ENCODE peak calls at places on chromosomes 4 and X, in six cellular contexts. One of them, this sample, is unnamed.

GRCh38 chrX:136768469-136769084 is 12.2 kb downstream of the ARHGEF6 start:
- DNase-seq in adrenal gland: peak
- DNase-seq in spleen: peak
- DNase-seq in tibial artery: peak
- DNase-seq in K562: peak
- DNase-seq in MM.1S: no peak
- DNase-seq in this sample: no peak

GRCh38 chrX:50638123-50638522 is 167.5 kb upstream of the DGKK start:
- DNase-seq in spleen: no peak
- DNase-seq in adrenal gland: peak
- DNase-seq in K562: no peak
- DNase-seq in MM.1S: no peak
- DNase-seq in tibial artery: no peak
- DNase-seq in this sample: no peak

GRCh38 chrX:122552291-122552800 is 631.7 kb upstream of the GRIA3 start:
- DNase-seq in K562: no peak
- DNase-seq in MM.1S: no peak
- DNase-seq in adrenal gland: no peak
- DNase-seq in spleen: no peak
- DNase-seq in tibial artery: no peak
- DNase-seq in this sample: no peak

GRCh38 chrX:18278448-18278847 is 57.8 kb upstream of the BEND2 start:
- DNase-seq in tibial artery: no peak
- DNase-seq in K562: no peak
- DNase-seq in spleen: no peak
- DNase-seq in MM.1S: no peak
- DNase-seq in adrenal gland: no peak
- DNase-seq in this sample: no peak

GRCh38 chrX:139890991-139891700 is 41.7 kb downstream of the ATP11C start:
- DNase-seq in spleen: no peak
- DNase-seq in MM.1S: no peak
- DNase-seq in K562: peak
- DNase-seq in tibial artery: no peak
- DNase-seq in adrenal gland: no peak
- DNase-seq in this sample: no peak

GRCh38 chr4:166502660-166503059 is 629.6 kb downstream of the TLL1 start:
- DNase-seq in MM.1S: no peak
- DNase-seq in K562: no peak
- DNase-seq in tibial artery: no peak
- DNase-seq in spleen: no peak
- DNase-seq in adrenal gland: no peak
- DNase-seq in this sample: no peak

GRCh38 chr4:175954685-175955084 is 111.0 kb upstream of the WDR17 start:
- DNase-seq in K562: no peak
- DNase-seq in spleen: no peak
- DNase-seq in adrenal gland: no peak
- DNase-seq in tibial artery: no peak
- DNase-seq in MM.1S: no peak
- DNase-seq in this sample: no peak

GRCh38 chr4:174828845-174829701 is at the start of gene GLRA3:
- DNase-seq in spleen: peak
- DNase-seq in tibial artery: no peak
- DNase-seq in adrenal gland: peak
- DNase-seq in MM.1S: peak
- DNase-seq in K562: peak
- DNase-seq in this sample: no peak

GRCh38 chr4:103934178-103934789 is 214.5 kb upstream of the TACR3 start:
- DNase-seq in tibial artery: no peak
- DNase-seq in spleen: no peak
- DNase-seq in K562: peak
- DNase-seq in MM.1S: peak
- DNase-seq in adrenal gland: peak
- DNase-seq in this sample: no peak

GRCh38 chr4:128309585-128309984 is 22.0 kb upstream of the PGRMC2 start:
- DNase-seq in MM.1S: no peak
- DNase-seq in spleen: no peak
- DNase-seq in adrenal gland: no peak
- DNase-seq in tibial artery: no peak
- DNase-seq in K562: no peak
- DNase-seq in this sample: no peak
- H3K27ac ChIP-seq in MM.1S: no peak
- H3K27ac ChIP-seq in spleen: no peak
- H3K27ac ChIP-seq in adrenal gland: peak
- H3K27ac ChIP-seq in tibial artery: no peak
- H3K27ac ChIP-seq in K562: no peak
- H3K27ac ChIP-seq in this sample: no peak

GRCh38 chr4:107600993-107601392 is 119.0 kb downstream of the PAPSS1 start:
- DNase-seq in K562: no peak
- DNase-seq in adrenal gland: no peak
- DNase-seq in tibial artery: no peak
- DNase-seq in spleen: no peak
- DNase-seq in MM.1S: no peak
- DNase-seq in this sample: no peak
- H3K27ac ChIP-seq in K562: no peak
- H3K27ac ChIP-seq in adrenal gland: no peak
- H3K27ac ChIP-seq in tibial artery: peak
- H3K27ac ChIP-seq in spleen: no peak
- H3K27ac ChIP-seq in MM.1S: no peak
- H3K27ac ChIP-seq in this sample: no peak

DNA sequence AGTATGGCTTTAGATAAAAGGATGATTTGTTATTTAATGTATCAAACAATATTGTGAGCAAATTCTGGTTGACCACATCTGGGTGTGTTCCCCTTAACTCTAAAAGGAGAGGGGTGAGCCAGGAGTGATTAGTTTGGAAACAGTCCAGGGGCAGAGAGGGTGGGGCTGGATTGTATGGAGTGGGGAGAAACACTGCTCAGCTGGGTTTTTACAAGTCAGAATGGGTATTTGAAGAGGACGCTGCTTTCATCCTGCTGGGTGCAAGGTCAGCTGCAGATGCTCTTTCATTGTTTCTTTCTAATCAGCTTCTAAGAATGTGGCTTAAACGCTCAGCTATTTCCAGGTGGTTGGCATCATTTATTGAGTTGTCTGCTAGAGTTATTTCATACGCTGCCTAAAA is 82.7 kb upstream of the LIMCH1 start:
- DNase-seq in K562: no peak
- DNase-seq in adrenal gland: peak
- DNase-seq in tibial artery: no peak
- DNase-seq in spleen: no peak
- DNase-seq in MM.1S: no peak
- DNase-seq in this sample: no peak
- H3K27ac ChIP-seq in K562: no peak
- H3K27ac ChIP-seq in adrenal gland: no peak
- H3K27ac ChIP-seq in tibial artery: no peak
- H3K27ac ChIP-seq in spleen: no peak
- H3K27ac ChIP-seq in MM.1S: no peak
- H3K27ac ChIP-seq in this sample: peak

GRCh38 chr4:124060261-124060918 is 652.1 kb downstream of the ANKRD50 start:
- DNase-seq in adrenal gland: peak
- DNase-seq in MM.1S: peak
- DNase-seq in spleen: no peak
- DNase-seq in tibial artery: peak
- DNase-seq in K562: no peak
- DNase-seq in this sample: no peak
- H3K27ac ChIP-seq in adrenal gland: peak
- H3K27ac ChIP-seq in MM.1S: peak
- H3K27ac ChIP-seq in spleen: peak
- H3K27ac ChIP-seq in tibial artery: peak
- H3K27ac ChIP-seq in K562: no peak
- H3K27ac ChIP-seq in this sample: no peak

DNA sequence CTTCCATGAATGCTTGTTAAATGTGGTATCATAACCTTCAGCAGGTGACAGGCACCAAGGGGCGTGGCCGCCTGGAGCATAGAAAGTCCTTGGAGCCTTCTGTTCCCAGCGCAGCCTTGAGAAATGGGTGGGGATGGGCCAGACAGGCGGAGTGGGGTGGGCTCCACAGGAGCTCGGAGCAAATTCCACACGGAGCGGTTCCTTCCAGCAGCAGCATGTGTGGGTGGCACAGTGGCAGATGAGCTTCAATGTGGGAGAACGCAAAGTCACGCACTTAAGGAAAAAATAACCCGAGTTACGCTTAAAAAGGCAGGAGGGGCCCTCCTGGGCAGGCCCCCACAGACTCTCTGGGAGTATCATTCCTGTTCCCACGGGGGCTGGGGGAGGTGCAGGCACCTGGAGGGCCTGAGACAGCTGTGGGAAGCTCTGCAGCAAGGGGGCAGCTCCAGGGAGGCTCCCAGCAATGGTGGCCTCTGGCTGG is 15.3 kb downstream of the TMEM271 start:
- DNase-seq in MM.1S: no peak
- DNase-seq in K562: no peak
- DNase-seq in tibial artery: no peak
- DNase-seq in spleen: no peak
- DNase-seq in adrenal gland: no peak
- DNase-seq in this sample: no peak
- H3K27ac ChIP-seq in MM.1S: no peak
- H3K27ac ChIP-seq in K562: no peak
- H3K27ac ChIP-seq in tibial artery: no peak
- H3K27ac ChIP-seq in spleen: no peak
- H3K27ac ChIP-seq in adrenal gland: no peak
- H3K27ac ChIP-seq in this sample: no peak

DNA sequence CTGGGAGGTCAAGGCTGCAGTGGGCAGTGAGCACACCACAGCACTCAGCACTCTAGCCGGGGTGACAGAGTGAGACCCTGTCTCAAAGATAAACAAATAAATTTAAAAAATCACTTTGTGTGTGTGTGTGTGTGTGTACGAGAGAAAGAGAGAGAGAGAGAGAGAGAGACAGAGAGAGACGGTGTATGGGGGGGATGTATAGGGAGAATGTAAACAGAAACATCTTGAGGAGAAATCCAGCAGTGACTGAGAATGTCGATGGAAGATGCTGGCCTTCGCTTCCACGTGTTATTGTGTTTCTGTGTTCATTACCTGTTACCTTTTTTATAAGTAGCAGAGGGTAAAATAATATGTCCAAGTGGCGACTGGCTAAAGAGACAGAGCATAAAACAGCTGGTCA is 23.6 kb upstream of the RBPJ start:
- DNase-seq in tibial artery: no peak
- DNase-seq in spleen: no peak
- DNase-seq in K562: no peak
- DNase-seq in MM.1S: no peak
- DNase-seq in adrenal gland: no peak
- DNase-seq in this sample: no peak
- H3K27ac ChIP-seq in tibial artery: no peak
- H3K27ac ChIP-seq in spleen: no peak
- H3K27ac ChIP-seq in K562: no peak
- H3K27ac ChIP-seq in MM.1S: no peak
- H3K27ac ChIP-seq in adrenal gland: no peak
- H3K27ac ChIP-seq in this sample: no peak

GRCh38 chr4:10983885-10984284 is 299.3 kb upstream of the CLNK start:
- DNase-seq in spleen: no peak
- DNase-seq in MM.1S: no peak
- DNase-seq in adrenal gland: no peak
- DNase-seq in tibial artery: no peak
- DNase-seq in K562: no peak
- DNase-seq in this sample: no peak
- H3K27ac ChIP-seq in spleen: no peak
- H3K27ac ChIP-seq in MM.1S: peak
- H3K27ac ChIP-seq in adrenal gland: no peak
- H3K27ac ChIP-seq in tibial artery: no peak
- H3K27ac ChIP-seq in K562: no peak
- H3K27ac ChIP-seq in this sample: no peak

GRCh38 chr4:119692001-119692400 is 63.4 kb upstream of the PDE5A start:
- DNase-seq in MM.1S: no peak
- DNase-seq in K562: no peak
- DNase-seq in adrenal gland: no peak
- DNase-seq in tibial artery: no peak
- DNase-seq in spleen: no peak
- DNase-seq in this sample: no peak

GRCh38 chr4:119697887-119698393 is 69.3 kb upstream of the PDE5A start:
- DNase-seq in MM.1S: no peak
- DNase-seq in tibial artery: no peak
- DNase-seq in spleen: no peak
- DNase-seq in adrenal gland: no peak
- DNase-seq in K562: no peak
- DNase-seq in this sample: no peak

GRCh38 chr4:119696963-119697362 is 68.4 kb upstream of the PDE5A start:
- DNase-seq in adrenal gland: no peak
- DNase-seq in tibial artery: no peak
- DNase-seq in MM.1S: no peak
- DNase-seq in spleen: no peak
- DNase-seq in K562: no peak
- DNase-seq in this sample: no peak

GRCh38 chr4:119693127-119693526 is 64.5 kb upstream of the PDE5A start:
- DNase-seq in MM.1S: no peak
- DNase-seq in K562: no peak
- DNase-seq in adrenal gland: no peak
- DNase-seq in spleen: no peak
- DNase-seq in tibial artery: no peak
- DNase-seq in this sample: no peak

DNA sequence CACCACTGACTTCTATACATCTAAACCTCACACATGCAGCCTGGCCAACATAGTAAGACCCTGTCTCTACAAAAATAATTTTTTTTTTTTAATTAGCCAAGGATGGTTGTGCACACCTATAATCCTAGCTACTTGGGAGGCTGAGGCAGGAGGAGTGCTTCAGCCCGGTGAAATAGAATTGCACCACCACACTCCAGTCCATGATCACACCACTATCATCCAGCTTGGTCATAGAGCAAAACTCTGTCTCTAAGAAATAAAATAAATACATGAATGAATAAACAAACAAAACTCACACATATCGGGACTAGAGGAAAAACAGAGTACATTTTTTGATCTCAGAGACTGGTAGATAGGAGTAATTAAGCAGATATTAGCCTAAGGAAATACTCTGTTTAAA is 66.6 kb upstream of the PDE5A start:
- DNase-seq in spleen: no peak
- DNase-seq in tibial artery: no peak
- DNase-seq in adrenal gland: no peak
- DNase-seq in K562: no peak
- DNase-seq in MM.1S: no peak
- DNase-seq in this sample: no peak
- H3K27ac ChIP-seq in spleen: no peak
- H3K27ac ChIP-seq in tibial artery: no peak
- H3K27ac ChIP-seq in adrenal gland: no peak
- H3K27ac ChIP-seq in K562: no peak
- H3K27ac ChIP-seq in MM.1S: no peak
- H3K27ac ChIP-seq in this sample: no peak

DNA sequence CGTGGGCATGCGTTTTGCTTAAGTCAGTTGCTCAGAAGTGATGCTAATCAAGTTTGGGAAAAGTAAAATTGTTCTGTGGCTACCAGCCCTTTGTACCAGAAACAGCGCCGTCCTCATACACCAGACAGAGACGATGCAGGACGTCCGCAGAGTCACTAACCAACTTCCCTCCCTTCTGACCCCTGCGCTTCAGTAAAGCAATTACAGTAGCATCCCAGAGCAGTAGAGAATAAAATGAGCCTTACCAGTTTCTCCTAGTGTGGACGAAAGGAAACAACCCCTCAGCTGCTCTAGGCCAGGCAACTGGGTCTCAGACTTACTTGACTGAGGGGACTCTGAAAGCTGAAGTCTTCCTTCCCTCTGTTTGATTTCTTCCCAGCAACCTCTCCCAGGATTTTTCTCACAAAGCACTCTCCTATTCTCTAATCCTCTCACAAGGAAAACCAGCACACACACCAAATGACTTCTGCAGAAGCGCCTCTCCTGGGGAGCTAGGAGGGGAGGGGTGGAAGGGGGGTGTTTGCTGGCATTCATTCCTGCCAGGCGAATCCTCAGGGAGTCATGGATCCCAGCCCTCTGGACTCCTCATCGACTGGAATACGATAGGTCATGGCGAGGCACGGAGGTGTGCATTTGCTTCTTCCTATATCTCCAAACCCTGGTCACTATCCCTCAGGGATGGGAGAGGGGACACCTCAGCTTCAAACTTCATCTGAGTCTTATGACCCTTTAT is 56.0 kb upstream of the MID1 start:
- DNase-seq in K562: no peak
- DNase-seq in MM.1S: no peak
- DNase-seq in tibial artery: no peak
- DNase-seq in spleen: no peak
- DNase-seq in adrenal gland: no peak
- DNase-seq in this sample: peak
- H3K27ac ChIP-seq in K562: no peak
- H3K27ac ChIP-seq in MM.1S: no peak
- H3K27ac ChIP-seq in tibial artery: no peak
- H3K27ac ChIP-seq in spleen: no peak
- H3K27ac ChIP-seq in adrenal gland: no peak
- H3K27ac ChIP-seq in this sample: no peak

This sample was measured in substantia nigra.